ENCODE peak calls at places on chromosomes 12 and 14, in ten cellular contexts. N is lower lobe of right lung, X is gastrocnemius medialis, S is AG08396, L is bronchial epithelial cell, F is Daoy, P is mucosa of descending colon, E is MM.1S, A is heart left ventricle, Y is WTC11. Q is an unnamed sample.
A peak's percentile ranks its signal among the peaks of the same experiment; 100 is the strongest.

GRCh38 chr14:56065621-56066295 is 52.5 kb upstream of the PELI2 start:
- DNase-seq in N (no peak), X (no peak), S (no peak), L (peak; percentile 82), F (no peak), P (no peak), E (no peak), A (no peak), Y (no peak), Q (no peak)

GRCh38 chr14:67517083-67517482 is 16.0 kb upstream of the PLEKHH1 start:
- DNase-seq in N (no peak), X (no peak), S (no peak), L (peak; percentile 24), F (peak; percentile 33), P (no peak), E (no peak), A (no peak), Y (peak; percentile 54), Q (peak; percentile 47)

GRCh38 chr14:93970967-93971634 is 5.3 kb downstream of the ASB2 start:
- DNase-seq in N (peak; percentile 60), X (no peak), S (no peak), L (no peak), F (peak; percentile 72), P (peak; percentile 57), E (peak; percentile 61), A (no peak), Y (no peak), Q (no peak)

GRCh38 chr12:83676896-83677295 is 990.2 kb downstream of the TMTC2 start:
- DNase-seq in N (no peak), X (no peak), S (no peak), L (no peak), F (no peak), P (no peak), E (no peak), A (no peak), Y (no peak), Q (no peak)

GRCh38 chr12:66036317-66036716 is 94.2 kb downstream of the LLPH start:
- DNase-seq in N (no peak), X (peak; percentile 4), S (peak; percentile 76), L (peak; percentile 99), F (peak; percentile 86), P (no peak), E (no peak), A (peak; percentile 64), Y (no peak), Q (no peak)

GRCh38 chr12:78802593-78802992 is 62.0 kb upstream of the SYT1 start:
- DNase-seq in N (no peak), X (no peak), S (peak; percentile 54), L (peak; percentile 71), F (peak; percentile 74), P (no peak), E (no peak), A (no peak), Y (no peak), Q (no peak)

GRCh38 chr14:24329736-24330135 is 5.1 kb downstream of the ADCY4 start:
- DNase-seq in N (peak; percentile 91), X (no peak), S (no peak), L (no peak), F (no peak), P (peak; percentile 48), E (no peak), A (no peak), Y (no peak), Q (no peak)

GRCh38 chr12:71164166-71164876 is 6.5 kb upstream of the TSPAN8 start:
- DNase-seq in N (no peak), X (no peak), S (no peak), L (no peak), F (no peak), P (no peak), E (no peak), A (no peak), Y (no peak), Q (no peak)

GRCh38 chr14:20613094-20614037 is 22.2 kb upstream of the RNASE12 start:
- DNase-seq in N (peak; percentile 79), X (peak; percentile 62), S (peak; percentile 85), L (peak; percentile 95), F (peak; percentile 99), P (peak; percentile 92), E (peak; percentile 92), A (peak; percentile 81), Y (peak; percentile 83), Q (peak; percentile 88)

GRCh38 chr12:62720661-62721330 is 214.2 kb downstream of the PPM1H start:
- DNase-seq in N (no peak), X (peak; percentile 44), S (peak; percentile 35), L (no peak), F (no peak), P (no peak), E (no peak), A (peak; percentile 49), Y (no peak), Q (peak; percentile 55)